ENCODE peak calls at places on chromosomes 16 and 17, in seven cellular contexts. B is AG10803; I is activated B cell treated with CpG ODN at 0.5 μM for 24 hours; S is body of pancreas; M is fibroblast of pulmonary artery; N is CD8-positive, alpha-beta T cell; V is colonic mucosa. A is an unnamed sample.

GRCh38 chr16:66569131-66569530 is 2.9 kb downstream of the CMTM1 start:
- DNase-seq in S (no peak), N (no peak), V (no peak), B (peak; percentile 55), I (no peak), M (peak; percentile 40), A (peak; percentile 83)

GRCh38 chr16:66135376-66135775 is 231.1 kb upstream of the CDH5 start:
- DNase-seq in V (no peak), M (no peak), I (no peak), S (peak; percentile 19), N (no peak), B (peak; percentile 51), A (no peak)

GRCh38 chr17:20174588-20175265 is 165.6 kb downstream of the SPECC1 start:
- DNase-seq in S (no peak), N (no peak), V (no peak), I (no peak), B (peak; percentile 41), M (peak; percentile 24), A (no peak)

GRCh38 chr16:57024894-57025680 is 35.7 kb downstream of the NLRC5 start:
- DNase-seq in V (no peak), M (no peak), B (no peak), I (no peak), S (no peak), N (no peak), A (no peak)

GRCh38 chr16:81198635-81199034 is 39.9 kb upstream of the BCO1 start:
- DNase-seq in N (no peak), I (no peak), S (no peak), B (no peak), V (no peak), M (peak; percentile 10), A (no peak)

GRCh38 chr16:57977418-57978069 is 6.6 kb upstream of the CNGB1 start:
- DNase-seq in M (no peak), S (no peak), N (no peak), I (no peak), V (no peak), B (no peak), A (no peak)

GRCh38 chr17:78226752-78227454 is 4.5 kb upstream of the TMEM235 start:
- DNase-seq in S (no peak), I (no peak), B (no peak), V (peak; percentile 38), N (no peak), M (no peak), A (no peak)

GRCh38 chr16:57313509-57313908 is 29.0 kb upstream of the PLLP start:
- DNase-seq in V (no peak), S (no peak), I (no peak), B (no peak), N (no peak), M (no peak), A (no peak)

GRCh38 chr17:61000911-61001310 is 323.3 kb downstream of the BCAS3 start:
- DNase-seq in S (no peak), M (peak; percentile 61), V (no peak), N (no peak), I (no peak), B (peak; percentile 48), A (peak; percentile 58)

GRCh38 chr16:72873853-72874252 is 174.1 kb downstream of the ZFHX3 start:
- DNase-seq in N (no peak), I (no peak), S (no peak), B (no peak), M (no peak), V (no peak), A (no peak)

GRCh38 chr17:58913971-58914769 is 158.5 kb downstream of the PPM1E start:
- DNase-seq in S (no peak), I (no peak), V (no peak), N (no peak), B (peak; percentile 63), M (peak; percentile 83), A (peak; percentile 36)

GRCh38 chr16:49827806-49828428 is 28.0 kb downstream of the ZNF423 start:
- DNase-seq in M (no peak), I (no peak), V (no peak), S (no peak), N (no peak), B (no peak), A (no peak)

GRCh38 chr16:10170016-10170415 is 12.2 kb downstream of the GRIN2A start:
- DNase-seq in B (no peak), I (no peak), S (no peak), N (no peak), M (no peak), V (no peak), A (no peak)

GRCh38 chr16:57349212-57350031 is 9.2 kb upstream of the CCL22 start:
- DNase-seq in N (peak; percentile 27), V (no peak), M (no peak), I (peak; percentile 51), B (no peak), S (no peak), A (no peak)

GRCh38 chr16:66370786-66371684 is 4.5 kb downstream of the CDH5 start:
- DNase-seq in I (no peak), B (no peak), N (no peak), V (no peak), S (no peak), M (no peak), A (no peak)

GRCh38 chr16:5056347-5056746 is 9.4 kb downstream of the C16orf89 start:
- DNase-seq in V (peak; percentile 46), B (no peak), S (no peak), M (no peak), I (peak; percentile 20), N (peak; percentile 41), A (no peak)

GRCh38 chr17:80967404-80967872 is 24.2 kb upstream of the CHMP6 start:
- DNase-seq in M (no peak), V (no peak), B (no peak), I (no peak), S (no peak), N (no peak), A (no peak)

GRCh38 chr16:53922805-53923645 is 219.1 kb downstream of the FTO start:
- DNase-seq in V (no peak), M (peak; percentile 27), I (no peak), B (no peak), N (no peak), S (no peak), A (no peak)

GRCh38 chr17:74380086-74380958 is 13.0 kb downstream of the GPR142 start:
- DNase-seq in V (peak; percentile 74), S (peak; percentile 39), N (no peak), M (no peak), B (no peak), I (no peak), A (no peak)

GRCh38 chr16:2842340-2843000 is 12.4 kb downstream of the ZG16B start:
- DNase-seq in N (peak; percentile 71), S (peak; percentile 56), B (no peak), I (no peak), V (peak; percentile 53), M (peak; percentile 43), A (no peak)

GRCh38 chr17:63249256-63250006 is 196.7 kb downstream of the CYB561 start:
- DNase-seq in S (no peak), B (peak; percentile 59), V (no peak), M (peak; percentile 86), N (no peak), I (no peak), A (no peak)

GRCh38 chr17:80738020-80738380 is 193.4 kb downstream of the RPTOR start:
- DNase-seq in S (no peak), V (no peak), I (no peak), M (no peak), N (no peak), B (no peak), A (no peak)

GRCh38 chr17:17846003-17846402 is 9.2 kb upstream of the SREBF1 start:
- DNase-seq in I (no peak), S (no peak), V (no peak), B (no peak), N (no peak), M (no peak), A (no peak)

GRCh38 chr17:3827124-3827773 is 18.8 kb downstream of the NCBP3 start:
- DNase-seq in N (peak; percentile 74), B (peak; percentile 67), V (peak; percentile 69), M (peak; percentile 84), I (no peak), S (peak; percentile 51), A (peak; percentile 35)

GRCh38 chr17:66493283-66494019 is 191.0 kb downstream of the PRKCA start:
- DNase-seq in I (no peak), B (peak; percentile 89), N (no peak), S (no peak), M (peak; percentile 84), V (no peak), A (peak; percentile 69)

GRCh38 chr17:56779306-56779705 is 54.4 kb downstream of the C17orf67 start:
- DNase-seq in N (no peak), V (no peak), B (no peak), I (no peak), M (no peak), S (no peak), A (no peak)

GRCh38 chr17:56778898-56779297 is 54.8 kb downstream of the C17orf67 start:
- DNase-seq in S (no peak), V (no peak), I (no peak), N (no peak), B (no peak), M (no peak), A (no peak)

GRCh38 chr17:56777859-56778258 is 55.9 kb downstream of the C17orf67 start:
- DNase-seq in B (peak; percentile 68), S (no peak), N (no peak), I (no peak), M (peak; percentile 9), V (no peak), A (peak; percentile 55)

GRCh38 chr17:56781944-56782737 is 51.6 kb downstream of the C17orf67 start:
- DNase-seq in S (no peak), N (no peak), B (no peak), I (no peak), V (no peak), M (no peak), A (no peak)

GRCh38 chr17:56779898-56780777 is 53.6 kb downstream of the C17orf67 start:
- DNase-seq in N (peak; percentile 83), S (peak; percentile 68), B (peak; percentile 60), I (peak; percentile 80), V (peak; percentile 79), M (peak; percentile 61), A (peak; percentile 85)
- TF ChIP-seq CTCF in N (peak; percentile 99), S (peak; percentile 91), B (peak; percentile 71), I (peak; percentile 99), V (peak; percentile 100), M (peak; percentile 58), A (peak; percentile 88)

GRCh38 chr17:57755479-57756070 is 10.5 kb upstream of the CCDC182 start:
- DNase-seq in S (no peak), N (no peak), I (no peak), B (no peak), M (no peak), V (no peak), A (no peak)
- TF ChIP-seq CTCF in S (no peak), N (no peak), I (no peak), B (no peak), M (no peak), V (no peak), A (no peak)

DNA sequence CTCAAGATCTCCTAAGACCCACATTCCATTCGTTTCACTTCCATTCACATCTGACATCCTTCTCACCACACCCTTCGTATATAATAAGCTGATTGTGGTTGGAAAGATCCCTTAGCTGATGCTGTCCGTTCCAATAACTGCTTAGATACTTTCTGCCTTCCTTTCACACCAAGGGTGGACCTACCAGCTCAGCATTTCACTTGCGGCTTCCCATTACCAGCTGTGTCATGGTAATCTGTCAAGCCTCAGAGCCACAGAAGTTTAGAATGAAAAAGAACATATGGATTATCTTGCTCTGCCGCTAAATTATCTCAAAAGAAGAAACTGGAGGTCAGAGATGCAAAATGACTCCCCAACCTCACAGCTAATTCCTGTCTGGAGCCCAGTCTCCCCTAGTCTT is 182.7 kb upstream of the HS3ST3A1 start:
- DNase-seq in B (no peak), S (no peak), V (no peak), I (no peak), N (no peak), M (no peak), A (no peak)
- TF ChIP-seq CTCF in B (no peak), S (no peak), V (no peak), I (no peak), N (no peak), M (no peak), A (no peak)

GRCh38 chr16:28202147-28202746 is 9.5 kb downstream of the XPO6 start:
- DNase-seq in N (peak; percentile 42), S (no peak), B (no peak), M (no peak), I (no peak), V (no peak), A (no peak)
- TF ChIP-seq CTCF in N (no peak), S (no peak), B (no peak), M (no peak), I (no peak), V (no peak), A (no peak)